ENCODE peak calls at places on chromosomes 4 and X, in nine cellular contexts. T is brain microvascular endothelial cell, O is substantia nigra, B is upper lobe of right lung, A is ascending aorta, E is tibial artery, M is H9, L is tibial nerve, N is dorsolateral prefrontal cortex. P is an unnamed sample.

GRCh38 chrX:49071877-49072711 is 1.7 kb downstream of the PRAF2 start:
- DNase-seq in T (peak), O (peak), B (peak), A (peak), E (peak), M (peak), L (peak), N (peak), P (peak)

GRCh38 chrX:47080215-47080914 is 2.1 kb downstream of the RGN start:
- DNase-seq in T (no peak), O (no peak), B (no peak), A (no peak), E (no peak), M (no peak), L (no peak), N (no peak), P (no peak)

GRCh38 chrX:18441780-18442367 is 16.5 kb downstream of the CDKL5 start:
- DNase-seq in T (no peak), O (no peak), B (no peak), A (no peak), E (no peak), M (no peak), L (no peak), N (no peak), P (no peak)

GRCh38 chr4:141158219-141158618 is 24.9 kb upstream of the RNF150 start:
- DNase-seq in T (no peak), O (no peak), B (no peak), A (no peak), E (no peak), M (no peak), L (no peak), N (no peak), P (no peak)

GRCh38 chr4:151013491-151013890 is 1.6 kb downstream of the LRBA start:
- DNase-seq in T (no peak), O (no peak), B (no peak), A (no peak), E (no peak), M (no peak), L (no peak), N (no peak), P (no peak)

GRCh38 chrX:39491548-39492297 is 606.0 kb downstream of the BCOR start:
- DNase-seq in T (no peak), O (no peak), B (no peak), A (no peak), E (no peak), M (no peak), L (no peak), N (no peak), P (no peak)

GRCh38 chr4:26751004-26751403 is 109.6 kb upstream of the STIM2 start:
- DNase-seq in T (no peak), O (no peak), B (no peak), A (no peak), E (no peak), M (no peak), L (no peak), N (no peak), P (no peak)

GRCh38 chr4:128354205-128354821 is 66.7 kb upstream of the PGRMC2 start:
- DNase-seq in T (peak), O (no peak), B (no peak), A (no peak), E (no peak), M (no peak), L (peak), N (no peak), P (no peak)

GRCh38 chrX:12974217-12974796 is 603 bp upstream of the TMSB4X start:
- DNase-seq in T (no peak), O (no peak), B (peak), A (no peak), E (peak), M (peak), L (peak), N (no peak), P (peak)

GRCh38 chrX:24423960-24424359 is 41.1 kb upstream of the PDK3 start:
- DNase-seq in T (no peak), O (no peak), B (no peak), A (no peak), E (no peak), M (no peak), L (no peak), N (no peak), P (no peak)

DNA sequence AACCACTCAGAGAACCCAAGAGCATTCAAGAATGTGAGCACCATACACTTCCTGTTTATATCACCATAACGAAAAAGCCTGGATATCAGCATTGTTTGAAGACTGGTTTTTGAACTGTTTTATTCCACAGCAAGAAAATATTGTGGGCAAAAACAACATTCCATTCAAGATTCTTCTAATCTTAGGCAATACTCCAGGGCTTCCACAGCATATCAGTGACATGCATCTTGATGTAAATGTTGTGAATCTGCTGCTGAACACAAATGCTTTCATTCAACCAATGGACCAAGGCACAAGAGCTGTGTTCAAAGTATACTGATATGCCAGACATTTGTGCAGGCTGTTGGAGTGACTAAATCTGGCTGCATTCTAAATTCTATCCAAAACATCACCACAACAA is 260.1 kb upstream of the ETNPPL start:
- DNase-seq in T (no peak), O (no peak), B (no peak), A (no peak), E (no peak), M (no peak), L (no peak), N (no peak), P (no peak)
- H3K27ac ChIP-seq in T (no peak), O (no peak), B (no peak), A (no peak), E (no peak), M (no peak), L (no peak), N (no peak), P (no peak)

GRCh38 chr4:82785248-82786003 is 13.2 kb downstream of the SCD5 start:
- DNase-seq in T (peak), O (no peak), B (no peak), A (no peak), E (no peak), M (peak), L (no peak), N (no peak), P (no peak)

GRCh38 chr4:82786794-82787193 is 11.8 kb downstream of the SCD5 start:
- DNase-seq in T (no peak), O (no peak), B (no peak), A (no peak), E (no peak), M (peak), L (no peak), N (no peak), P (no peak)

GRCh38 chr4:82784615-82785247 is 13.9 kb downstream of the SCD5 start:
- DNase-seq in T (peak), O (no peak), B (no peak), A (no peak), E (no peak), M (peak), L (no peak), N (no peak), P (no peak)

GRCh38 chr4:82787342-82787741 is 11.3 kb downstream of the SCD5 start:
- DNase-seq in T (no peak), O (no peak), B (no peak), A (no peak), E (no peak), M (peak), L (no peak), N (no peak), P (no peak)

GRCh38 chr4:82786004-82786400 is 12.6 kb downstream of the SCD5 start:
- DNase-seq in T (no peak), O (no peak), B (no peak), A (no peak), E (no peak), M (peak), L (no peak), N (no peak), P (no peak)
- H3K27ac ChIP-seq in T (peak), O (peak), B (no peak), A (no peak), E (no peak), M (no peak), L (peak), N (peak), P (peak)

GRCh38 chrX:8730812-8731578 is 942 bp downstream of the ANOS1 start:
- DNase-seq in T (no peak), O (no peak), B (peak), A (no peak), E (no peak), M (no peak), L (no peak), N (no peak), P (no peak)
- H3K27ac ChIP-seq in T (no peak), O (no peak), B (no peak), A (peak), E (no peak), M (no peak), L (peak), N (no peak), P (no peak)

GRCh38 chr4:54281060-54281781 is 52.1 kb downstream of the PDGFRA start:
- DNase-seq in T (peak), O (no peak), B (no peak), A (peak), E (peak), M (no peak), L (peak), N (no peak), P (no peak)
- H3K27ac ChIP-seq in T (peak), O (no peak), B (peak), A (peak), E (peak), M (no peak), L (peak), N (no peak), P (no peak)

DNA sequence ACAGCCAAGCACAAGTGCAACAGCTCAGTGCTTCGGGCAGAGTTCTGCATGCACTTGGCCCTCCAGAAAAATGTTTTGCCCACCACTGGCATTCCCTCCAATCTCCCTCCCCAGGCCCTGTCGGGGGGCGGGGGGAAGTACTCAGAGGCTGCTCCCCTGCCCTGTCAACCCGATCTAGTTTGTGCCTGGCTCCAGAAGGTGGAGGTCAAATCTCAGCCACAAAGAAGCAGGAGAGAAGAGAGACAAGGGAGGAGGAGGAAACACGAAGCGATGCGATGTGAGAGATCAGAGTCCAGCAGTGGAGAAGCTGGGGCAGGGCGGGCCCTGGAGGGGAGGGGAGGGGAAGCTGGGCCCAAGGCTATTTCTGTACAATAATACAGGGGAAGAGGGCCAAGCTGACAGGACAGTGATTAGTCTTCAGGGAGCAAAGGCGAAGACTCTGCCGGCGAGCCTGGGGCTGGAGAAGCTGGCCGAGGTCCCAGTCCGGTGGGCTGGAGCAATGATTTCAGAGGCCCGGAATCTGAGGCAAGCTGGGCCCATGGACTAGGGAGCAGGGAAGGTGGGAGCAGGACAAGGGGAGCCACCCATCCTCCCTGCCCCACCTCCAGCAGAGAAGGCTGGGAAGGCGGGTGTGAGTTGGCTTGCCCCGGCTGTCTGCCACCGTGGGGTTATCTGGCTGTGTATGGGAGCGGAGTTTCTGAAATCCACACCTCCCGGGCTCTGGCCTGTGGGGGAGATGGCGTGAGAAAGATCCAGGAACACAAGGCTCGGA is 167.1 kb downstream of the EFNB1 start:
- DNase-seq in T (peak), O (no peak), B (no peak), A (no peak), E (no peak), M (peak), L (peak), N (no peak), P (no peak)
- H3K27ac ChIP-seq in T (no peak), O (no peak), B (peak), A (no peak), E (no peak), M (no peak), L (peak), N (no peak), P (no peak)

GRCh38 chr4:154560824-154561231 is 2.0 kb upstream of the FGB start:
- DNase-seq in T (peak), O (no peak), B (no peak), A (no peak), E (no peak), M (no peak), L (no peak), N (no peak), P (no peak)
- H3K27ac ChIP-seq in T (peak), O (no peak), B (no peak), A (no peak), E (no peak), M (no peak), L (no peak), N (no peak), P (no peak)

DNA sequence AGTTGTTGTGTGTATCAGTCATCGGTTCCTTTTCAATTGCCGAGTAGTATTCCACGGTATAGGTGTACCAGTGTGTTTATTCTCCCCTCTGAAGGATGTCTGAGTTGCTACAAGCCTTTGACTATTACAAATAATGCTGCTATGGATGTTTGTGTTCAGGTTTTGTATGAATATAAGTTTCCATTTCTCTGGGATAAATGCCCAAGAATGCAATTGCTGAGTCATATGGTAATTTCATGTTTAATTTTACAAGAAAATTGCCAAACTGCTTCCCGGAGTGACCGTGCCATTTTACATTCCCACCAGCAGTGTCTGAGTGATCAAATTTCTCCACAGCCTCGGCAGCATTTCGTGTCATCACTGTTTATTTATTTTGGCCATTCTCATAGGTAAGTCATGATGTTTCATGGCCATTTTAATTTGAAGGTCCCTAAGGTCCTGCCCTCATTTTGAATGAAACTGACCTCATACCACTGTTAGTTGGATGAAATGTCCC is 73.9 kb downstream of the IRF2 start:
- DNase-seq in T (peak), O (no peak), B (no peak), A (no peak), E (no peak), M (no peak), L (peak), N (no peak), P (no peak)
- H3K27ac ChIP-seq in T (peak), O (no peak), B (no peak), A (peak), E (peak), M (no peak), L (peak), N (peak), P (no peak)